ENCODE peak calls at places on chromosomes 6 and 20, in seven cellular contexts. G, Z, F, N, I, H and O are unnamed samples.
A peak's percentile ranks its signal among the peaks of the same experiment; 100 is the strongest.

GRCh38 chr6:13554929-13555333 is 19.5 kb upstream of the SIRT5 start:
- DNase-seq in Z (peak; percentile 17), H (no peak), G (no peak), N (no peak), F (no peak), I (no peak), O (no peak)

GRCh38 chr6:127462391-127462790 is 3.2 kb upstream of the KIAA0408 start:
- DNase-seq in F (no peak), G (no peak), N (no peak), Z (peak; percentile 9), H (no peak), I (no peak), O (no peak)

GRCh38 chr6:43878823-43879495 is 108.9 kb downstream of the VEGFA start:
- DNase-seq in I (no peak), H (no peak), Z (no peak), N (no peak), F (no peak), G (no peak), O (no peak)

GRCh38 chr6:36340671-36341454 is 4.2 kb upstream of the BNIP5 start:
- DNase-seq in I (no peak), Z (peak; percentile 80), N (peak; percentile 61), F (peak; percentile 72), G (peak; percentile 70), H (peak; percentile 64), O (no peak)

GRCh38 chr6:42978487-42978792 is 541 bp downstream of the PEX6 start:
- DNase-seq in G (no peak), H (no peak), Z (peak; percentile 44), F (no peak), N (peak; percentile 37), I (no peak), O (no peak)

GRCh38 chr20:25745738-25746137 is 49.1 kb upstream of the ZNF337 start:
- DNase-seq in I (no peak), Z (no peak), H (no peak), F (no peak), G (no peak), N (no peak), O (no peak)

GRCh38 chr20:60219984-60220540 is 261.8 kb downstream of the CDH26 start:
- DNase-seq in Z (no peak), G (no peak), N (no peak), I (no peak), H (no peak), F (no peak), O (no peak)

GRCh38 chr20:23884771-23885162 is 5.2 kb upstream of the CST5 start:
- DNase-seq in N (no peak), H (no peak), G (no peak), Z (no peak), I (no peak), F (no peak), O (no peak)

GRCh38 chr6:24974182-24975171 is 38.7 kb upstream of the RIPOR2 start:
- DNase-seq in H (no peak), Z (no peak), I (no peak), N (no peak), G (no peak), F (no peak), O (no peak)

GRCh38 chr6:144757299-144757698 is 472.2 kb downstream of the UTRN start:
- DNase-seq in Z (no peak), I (no peak), H (no peak), G (no peak), F (no peak), N (no peak), O (no peak)

GRCh38 chr6:157716553-157716952 is 106.5 kb upstream of the SNX9 start:
- DNase-seq in N (no peak), H (no peak), F (no peak), I (no peak), Z (no peak), G (no peak), O (no peak)

GRCh38 chr6:108760158-108761050 is 87.8 kb upstream of the ARMC2 start:
- DNase-seq in I (no peak), N (no peak), Z (peak; percentile 46), F (no peak), H (no peak), G (no peak), O (no peak)

GRCh38 chr6:138227316-138227781 is 9.1 kb upstream of the PBOV1 start:
- DNase-seq in F (no peak), N (no peak), H (no peak), Z (no peak), I (no peak), G (no peak), O (no peak)

GRCh38 chr20:62307226-62308101 is 4.7 kb downstream of the ADRM1 start:
- DNase-seq in H (no peak), I (no peak), F (no peak), G (no peak), Z (no peak), N (no peak), O (no peak)

GRCh38 chr20:24756292-24757025 is 192.6 kb upstream of the CST7 start:
- DNase-seq in G (no peak), F (no peak), H (no peak), N (no peak), I (no peak), Z (no peak), O (no peak)

GRCh38 chr6:105445461-105445860 is 42.6 kb upstream of the PREP start:
- DNase-seq in N (no peak), H (no peak), F (no peak), Z (no peak), I (no peak), G (no peak), O (no peak)

GRCh38 chr6:117601811-117602150 is 530 bp downstream of the GOPC start:
- DNase-seq in I (no peak), F (no peak), G (no peak), Z (no peak), H (no peak), N (no peak), O (no peak)

GRCh38 chr6:168034537-168034936 is 37.1 kb downstream of the KIF25 start:
- DNase-seq in N (no peak), H (no peak), G (no peak), Z (no peak), F (no peak), I (no peak), O (no peak)

GRCh38 chr6:70131528-70131927 is 171.4 kb downstream of the COL9A1 start:
- DNase-seq in F (no peak), I (no peak), H (peak; percentile 7), N (peak; percentile 1), G (no peak), Z (no peak), O (no peak)

GRCh38 chr20:41005361-41005729 is 23.3 kb upstream of the TOP1 start:
- DNase-seq in I (peak; percentile 91), G (no peak), Z (peak; percentile 81), F (no peak), H (no peak), N (no peak), O (no peak)

GRCh38 chr20:18638768-18639167 is 50.9 kb downstream of the DTD1 start:
- DNase-seq in G (no peak), N (no peak), I (no peak), F (no peak), H (no peak), Z (no peak), O (no peak)

GRCh38 chr6:26205161-26205624 is 118.0 kb downstream of the HFE start:
- DNase-seq in I (no peak), N (no peak), F (peak; percentile 60), G (peak; percentile 79), Z (peak; percentile 94), H (no peak), O (no peak)

GRCh38 chr20:38790210-38791053 is 15.1 kb upstream of the PPP1R16B start:
- DNase-seq in N (no peak), H (no peak), Z (peak; percentile 80), F (no peak), I (no peak), G (no peak), O (no peak)

GRCh38 chr20:52312131-52312729 is 120.7 kb upstream of the ZFP64 start:
- DNase-seq in H (peak; percentile 8), I (peak; percentile 14), N (no peak), F (peak; percentile 23), G (peak; percentile 50), Z (peak; percentile 90), O (no peak)

GRCh38 chr6:1739680-1740079 is 130.0 kb downstream of the FOXC1 start:
- DNase-seq in G (no peak), N (peak; percentile 46), H (peak; percentile 59), F (no peak), Z (no peak), I (no peak), O (no peak)

GRCh38 chr6:7542878-7543394 is 1.5 kb downstream of the DSP start:
- DNase-seq in H (no peak), N (peak; percentile 20), Z (peak; percentile 68), G (no peak), F (no peak), I (no peak), O (no peak)

GRCh38 chr6:126748141-126748540 is 370.3 kb upstream of the RSPO3 start:
- DNase-seq in F (no peak), G (no peak), I (no peak), N (no peak), H (no peak), Z (no peak), O (no peak)

GRCh38 chr20:26163890-26164289 is 467.2 kb upstream of the ZNF337 start:
- DNase-seq in F (no peak), H (no peak), Z (no peak), I (peak; percentile 67), N (no peak), G (no peak), O (no peak)

GRCh38 chr6:25579902-25580495 is 72.0 kb upstream of the SCGN start:
- DNase-seq in H (no peak), I (no peak), F (no peak), Z (no peak), G (no peak), N (no peak), O (no peak)

GRCh38 chr20:46206025-46206424 is 87.9 kb downstream of the CD40 start:
- DNase-seq in H (peak; percentile 12), I (peak; percentile 13), N (no peak), Z (no peak), F (no peak), G (no peak), O (no peak)

GRCh38 chr20:25538838-25539665 is 46.3 kb downstream of the NINL start:
- DNase-seq in G (no peak), N (peak; percentile 43), F (no peak), I (no peak), H (no peak), Z (no peak), O (no peak)

GRCh38 chr6:106770663-106771062 is 141.3 kb downstream of the QRSL1 start:
- DNase-seq in F (no peak), Z (no peak), G (no peak), H (no peak), N (no peak), I (no peak), O (no peak)

GRCh38 chr6:17478223-17478907 is 85.0 kb downstream of the CAP2 start:
- DNase-seq in H (no peak), Z (no peak), I (no peak), F (no peak), G (no peak), N (no peak), O (no peak)

GRCh38 chr20:63568986-63569949 is 4.8 kb downstream of the HELZ2 start:
- DNase-seq in F (no peak), H (no peak), I (no peak), N (no peak), Z (peak; percentile 37), G (no peak), O (no peak)

GRCh38 chr6:38687549-38687948 is 15.4 kb downstream of the GLO1 start:
- DNase-seq in I (no peak), F (no peak), G (no peak), Z (no peak), H (no peak), N (no peak), O (no peak)